ENCODE peak calls at places on chromosomes 5 and 9, in ten cellular contexts. S, Z, M, Q, Y, N, V, P, X and K are unnamed samples.

GRCh38 chr5:143399616-143400540 is 3.6 kb downstream of the NR3C1 start:
- DNase-seq in S (no peak), Z (no peak), M (no peak), Q (no peak), Y (no peak), N (no peak), V (no peak), P (no peak), X (no peak), K (no peak)

GRCh38 chr9:133991964-133992779 is at the start of gene VAV2:
- DNase-seq in S (peak), Z (no peak), M (peak), Q (peak), Y (peak), N (peak), V (no peak), P (peak), X (peak), K (peak)

GRCh38 chr5:168135897-168136296 is 155.5 kb upstream of the WWC1 start:
- DNase-seq in S (no peak), Z (no peak), M (no peak), Q (no peak), Y (no peak), N (no peak), V (no peak), P (no peak), X (no peak), K (no peak)

GRCh38 chr5:143153332-143154119 is 250.0 kb downstream of the NR3C1 start:
- DNase-seq in S (peak), Z (no peak), M (no peak), Q (no peak), Y (no peak), N (peak), V (peak), P (no peak), X (no peak), K (no peak)

GRCh38 chr9:110744753-110745522 is 76.3 kb downstream of the MUSK start:
- DNase-seq in S (peak), Z (peak), M (peak), Q (no peak), Y (no peak), N (no peak), V (peak), P (no peak), X (no peak), K (peak)

GRCh38 chr5:151155777-151156731 is 1.5 kb downstream of the ANXA6 start:
- DNase-seq in S (peak), Z (peak), M (peak), Q (no peak), Y (peak), N (no peak), V (peak), P (no peak), X (no peak), K (peak)

GRCh38 chr5:37247036-37247435 is 2.1 kb downstream of the CPLANE1 start:
- DNase-seq in S (no peak), Z (no peak), M (no peak), Q (no peak), Y (no peak), N (no peak), V (peak), P (no peak), X (no peak), K (no peak)

GRCh38 chr5:141260458-141261237 is 15.5 kb downstream of the PCDHB15 start:
- DNase-seq in S (no peak), Z (no peak), M (no peak), Q (no peak), Y (no peak), N (no peak), V (peak), P (no peak), X (no peak), K (peak)

GRCh38 chr9:107732781-107733529 is 243.4 kb upstream of the KLF4 start:
- DNase-seq in S (peak), Z (no peak), M (no peak), Q (peak), Y (peak), N (no peak), V (peak), P (no peak), X (no peak), K (peak)

GRCh38 chr5:91126448-91126847 is 256.7 kb downstream of the ARRDC3 start:
- DNase-seq in S (peak), Z (no peak), M (no peak), Q (no peak), Y (no peak), N (no peak), V (peak), P (no peak), X (no peak), K (peak)

GRCh38 chr5:95471922-95472321 is 80.8 kb downstream of the FAM81B start:
- DNase-seq in S (peak), Z (peak), M (no peak), Q (no peak), Y (no peak), N (no peak), V (peak), P (no peak), X (no peak), K (peak)

GRCh38 chr9:125649315-125649714 is 57.7 kb downstream of the MAPKAP1 start:
- DNase-seq in S (peak), Z (peak), M (no peak), Q (peak), Y (no peak), N (no peak), V (peak), P (no peak), X (no peak), K (peak)

GRCh38 chr9:91836515-91836914 is 113.5 kb downstream of the ROR2 start:
- DNase-seq in S (no peak), Z (no peak), M (no peak), Q (no peak), Y (no peak), N (peak), V (no peak), P (no peak), X (no peak), K (no peak)

GRCh38 chr5:91928751-91929521 is 545.8 kb upstream of the ARRDC3 start:
- DNase-seq in S (peak), Z (peak), M (peak), Q (peak), Y (peak), N (no peak), V (peak), P (no peak), X (no peak), K (no peak)

GRCh38 chr5:33284681-33285080 is 156.1 kb upstream of the TARS1 start:
- DNase-seq in S (no peak), Z (no peak), M (no peak), Q (no peak), Y (no peak), N (no peak), V (peak), P (no peak), X (no peak), K (no peak)

GRCh38 chr5:73150872-73151271 is 22.1 kb upstream of the TMEM174 start:
- DNase-seq in S (no peak), Z (no peak), M (no peak), Q (no peak), Y (no peak), N (no peak), V (no peak), P (no peak), X (no peak), K (no peak)

GRCh38 chr5:149005077-149005892 is 57.6 kb downstream of the SH3TC2 start:
- DNase-seq in S (peak), Z (no peak), M (no peak), Q (no peak), Y (no peak), N (no peak), V (no peak), P (no peak), X (no peak), K (peak)

GRCh38 chr9:38224941-38225340 is 155.9 kb upstream of the SHB start:
- DNase-seq in S (no peak), Z (no peak), M (no peak), Q (no peak), Y (no peak), N (no peak), V (no peak), P (no peak), X (no peak), K (no peak)

GRCh38 chr9:130041648-130042405 is 1.2 kb downstream of the FNBP1 start:
- DNase-seq in S (peak), Z (no peak), M (no peak), Q (no peak), Y (no peak), N (peak), V (no peak), P (no peak), X (peak), K (no peak)